ENCODE peak calls at places on chromosomes 1 and 21, in six cellular contexts. H is dorsolateral prefrontal cortex, S is lower leg skin, I is esophagus squamous epithelium, Q is fibroblast of villous mesenchyme, B is stomach. D is an unnamed sample.

GRCh38 chr1:27724961-27725373 is 794 bp upstream of the FAM76A start:
- DNase-seq in H (no peak), S (peak), I (no peak), Q (no peak), B (peak), D (peak)

GRCh38 chr21:46553993-46554392 is 50.9 kb downstream of the S100B start:
- DNase-seq in H (no peak), S (no peak), I (no peak), Q (no peak), B (no peak), D (no peak)

GRCh38 chr1:207890136-207890738 is 20.7 kb downstream of the CD34 start:
- DNase-seq in H (no peak), S (peak), I (no peak), Q (peak), B (peak), D (peak)

GRCh38 chr1:201636065-201636464 is 97.1 kb downstream of the NAV1 start:
- DNase-seq in H (no peak), S (no peak), I (no peak), Q (no peak), B (no peak), D (no peak)

GRCh38 chr21:38494688-38495087 is 3.6 kb downstream of the ERG start:
- DNase-seq in H (no peak), S (no peak), I (no peak), Q (no peak), B (no peak), D (peak)

GRCh38 chr1:88566615-88567387 is 117.3 kb upstream of the PKN2 start:
- DNase-seq in H (no peak), S (no peak), I (no peak), Q (no peak), B (no peak), D (no peak)

GRCh38 chr1:106049595-106049994 is 1006.9 kb upstream of the PRMT6 start:
- DNase-seq in H (no peak), S (no peak), I (no peak), Q (no peak), B (no peak), D (no peak)

GRCh38 chr1:58065520-58065919 is 481.0 kb downstream of the OMA1 start:
- DNase-seq in H (no peak), S (no peak), I (no peak), Q (no peak), B (no peak), D (no peak)

GRCh38 chr1:87330201-87330953 is 1.7 kb downstream of the LMO4 start:
- DNase-seq in H (peak), S (no peak), I (no peak), Q (peak), B (peak), D (peak)

GRCh38 chr1:92211166-92211565 is 6.5 kb upstream of the C1orf146 start:
- DNase-seq in H (no peak), S (no peak), I (no peak), Q (no peak), B (no peak), D (peak)

GRCh38 chr1:158537609-158538008 is 16.6 kb downstream of the OR6Y1 start:
- DNase-seq in H (no peak), S (no peak), I (no peak), Q (no peak), B (no peak), D (no peak)

GRCh38 chr1:220301630-220302029 is 29.4 kb upstream of the RAB3GAP2 start:
- DNase-seq in H (no peak), S (no peak), I (no peak), Q (no peak), B (no peak), D (no peak)

GRCh38 chr1:97901017-97901658 is 19.7 kb downstream of the DPYD start:
- DNase-seq in H (no peak), S (no peak), I (no peak), Q (peak), B (no peak), D (peak)

GRCh38 chr1:94971491-94971924 is 44.6 kb upstream of the CNN3 start:
- DNase-seq in H (no peak), S (no peak), I (no peak), Q (peak), B (no peak), D (peak)

GRCh38 chr21:34693192-34693810 is 24.5 kb downstream of the CLIC6 start:
- DNase-seq in H (no peak), S (peak), I (no peak), Q (peak), B (peak), D (peak)

GRCh38 chr1:81650741-81651140 is 150.0 kb upstream of the ADGRL2 start:
- DNase-seq in H (no peak), S (no peak), I (no peak), Q (no peak), B (no peak), D (no peak)

GRCh38 chr1:180611016-180611930 is 20.5 kb upstream of the XPR1 start:
- DNase-seq in H (no peak), S (no peak), I (no peak), Q (no peak), B (no peak), D (peak)

GRCh38 chr1:171741872-171742576 is at the start of gene VAMP4:
- DNase-seq in H (peak), S (peak), I (peak), Q (peak), B (peak), D (peak)

GRCh38 chr1:226223786-226224244 is 351 bp downstream of the MIXL1 start:
- DNase-seq in H (no peak), S (no peak), I (no peak), Q (peak), B (peak), D (no peak)
- H3K4me3 ChIP-seq in H (peak), S (no peak), I (peak), Q (peak), B (peak), D (peak)

DNA sequence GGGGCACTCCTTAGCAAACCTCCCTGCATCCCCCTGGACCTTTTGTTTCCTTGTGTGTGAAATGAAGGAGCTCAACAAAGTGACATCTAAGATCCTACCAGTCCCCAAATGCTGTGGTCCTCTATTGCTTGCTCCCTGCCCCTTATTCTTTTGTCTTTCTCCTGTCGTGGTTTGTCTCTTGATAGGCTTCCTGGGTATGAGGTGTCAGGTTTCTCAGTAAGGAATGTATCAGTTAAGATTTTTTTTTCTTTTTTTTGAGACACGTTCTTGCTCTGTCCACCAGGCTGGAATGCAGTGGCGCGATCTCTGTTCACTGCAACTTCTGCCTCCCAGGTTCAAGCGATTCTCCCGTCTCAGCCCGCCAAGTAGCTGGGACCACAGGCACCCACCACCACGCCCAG is 16.8 kb downstream of the CNIH3 start:
- DNase-seq in H (no peak), S (no peak), I (no peak), Q (peak), B (no peak), D (peak)
- TF ChIP-seq CTCF in H (no peak), S (no peak), I (no peak), Q (no peak), B (no peak), D (no peak)

GRCh38 chr21:28177008-28177603 is 815.6 kb downstream of the LTN1 start:
- DNase-seq in H (no peak), S (no peak), I (no peak), Q (peak), B (no peak), D (no peak)
- H3K4me3 ChIP-seq in H (no peak), S (no peak), I (no peak), Q (no peak), B (no peak), D (no peak)

GRCh38 chr1:170076199-170076598 is 1.7 kb upstream of the KIFAP3 start:
- DNase-seq in H (no peak), S (no peak), I (no peak), Q (no peak), B (no peak), D (no peak)

GRCh38 chr1:170073893-170074249 is 624 bp downstream of the KIFAP3 start:
- DNase-seq in H (no peak), S (no peak), I (no peak), Q (no peak), B (no peak), D (no peak)

GRCh38 chr1:170075186-170075585 is 691 bp upstream of the KIFAP3 start:
- DNase-seq in H (no peak), S (no peak), I (no peak), Q (no peak), B (no peak), D (no peak)

GRCh38 chr1:170071378-170071777 is 3.1 kb downstream of the KIFAP3 start:
- DNase-seq in H (no peak), S (no peak), I (no peak), Q (no peak), B (no peak), D (no peak)

DNA sequence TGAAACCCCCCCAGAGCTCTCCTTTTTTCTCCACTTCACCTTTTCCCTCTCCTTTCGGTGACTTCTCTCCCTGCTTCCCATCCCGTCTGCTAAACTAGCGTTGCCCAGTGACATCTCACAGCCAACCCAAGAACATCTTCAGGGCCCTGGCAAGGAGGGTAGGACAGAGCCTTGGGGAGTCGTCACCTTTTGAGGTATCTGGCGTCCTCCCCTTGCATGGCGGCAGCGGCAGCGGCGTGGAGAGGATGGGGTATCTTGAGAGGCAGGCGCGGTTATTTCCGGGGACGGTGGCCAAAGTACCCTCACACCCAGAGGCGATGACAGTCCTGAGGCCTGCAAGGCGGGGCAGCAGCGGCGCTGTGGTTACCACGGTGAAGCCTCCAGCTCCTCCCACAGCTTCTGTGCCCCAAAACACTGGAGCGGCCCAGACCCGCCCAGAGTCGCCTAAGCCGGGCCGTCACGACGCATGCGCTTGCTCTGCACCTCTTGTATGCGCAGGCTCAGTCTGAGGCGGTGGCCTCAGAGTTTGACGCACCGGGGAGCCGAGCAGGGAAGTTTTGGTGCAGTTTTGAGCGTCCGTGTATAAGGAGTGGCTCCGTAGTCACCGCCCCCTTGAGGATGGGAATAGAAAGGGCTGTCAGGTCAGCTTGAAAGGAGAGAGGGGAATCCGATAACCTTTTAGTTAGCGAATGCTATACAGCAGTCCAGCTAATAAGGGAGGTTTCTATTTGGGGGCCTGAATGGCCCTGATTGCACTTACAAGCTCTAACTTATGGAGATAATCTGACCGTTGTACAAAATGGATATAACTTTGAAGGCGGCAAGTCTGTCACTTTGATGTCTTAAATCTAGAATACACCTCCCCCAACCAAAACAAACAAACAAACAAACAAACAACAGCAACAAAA is at the start of gene KIFAP3:
- DNase-seq in H (peak), S (peak), I (peak), Q (peak), B (peak), D (peak)
- TF ChIP-seq CTCF in H (peak), S (no peak), I (peak), Q (peak), B (peak), D (peak)

GRCh38 chr1:107670397-107670796 is 294.6 kb downstream of the VAV3 start:
- DNase-seq in H (no peak), S (no peak), I (no peak), Q (no peak), B (no peak), D (no peak)

GRCh38 chr1:107664882-107665871 is 299.8 kb downstream of the VAV3 start:
- DNase-seq in H (no peak), S (no peak), I (no peak), Q (no peak), B (no peak), D (no peak)

GRCh38 chr1:107669996-107670395 is 295.0 kb downstream of the VAV3 start:
- DNase-seq in H (no peak), S (peak), I (no peak), Q (no peak), B (peak), D (peak)

GRCh38 chr1:107666493-107666892 is 298.5 kb downstream of the VAV3 start:
- DNase-seq in H (no peak), S (no peak), I (no peak), Q (no peak), B (no peak), D (no peak)

GRCh38 chr1:107668762-107669161 is 296.2 kb downstream of the VAV3 start:
- DNase-seq in H (no peak), S (no peak), I (no peak), Q (no peak), B (no peak), D (no peak)
- H3K4me3 ChIP-seq in H (no peak), S (no peak), I (no peak), Q (no peak), B (no peak), D (no peak)

GRCh38 chr1:3623441-3624150 is 1.2 kb upstream of the TPRG1L start:
- DNase-seq in H (no peak), S (no peak), I (no peak), Q (no peak), B (no peak), D (no peak)

GRCh38 chr1:3627515-3628253 is 2.9 kb downstream of the TPRG1L start:
- DNase-seq in H (no peak), S (no peak), I (no peak), Q (no peak), B (no peak), D (no peak)

GRCh38 chr1:3620708-3621107 is 4.1 kb upstream of the TPRG1L start:
- DNase-seq in H (no peak), S (no peak), I (no peak), Q (no peak), B (no peak), D (no peak)

GRCh38 chr1:3625151-3625907 is 514 bp downstream of the TPRG1L start:
- DNase-seq in H (no peak), S (no peak), I (no peak), Q (peak), B (peak), D (peak)

GRCh38 chr1:3624194-3625136 is at the start of gene TPRG1L:
- DNase-seq in H (peak), S (peak), I (peak), Q (peak), B (peak), D (peak)
- TF ChIP-seq CTCF in H (no peak), S (no peak), I (no peak), Q (no peak), B (no peak), D (no peak)

GRCh38 chr1:37475380-37476086 is 1.2 kb downstream of the ZC3H12A start:
- DNase-seq in H (no peak), S (no peak), I (no peak), Q (no peak), B (no peak), D (no peak)
- H3K4me3 ChIP-seq in H (peak), S (peak), I (peak), Q (peak), B (peak), D (peak)

D was measured in cardiac fibroblast.